ENCODE peak calls at places on chromosomes 16 and 17, in eight cellular contexts. One of them, this sample, is unnamed.

GRCh38 chr17:65092262-65092661 is 35.7 kb upstream of the GNA13 start:
- DNase-seq in CD4-positive, alpha-beta memory T cell: no peak
- DNase-seq in iris pigment epithelial cell: peak
- DNase-seq in activated T-cell treated with anti-CD3 and anti-CD28 coated beads, Interleukin-2, amount 50 U/mL, for 72 hours: no peak
- DNase-seq in NCI-H2029: no peak
- DNase-seq in adrenal gland: no peak
- DNase-seq in retina: no peak
- DNase-seq in stimulated activated CD4-positive, alpha-beta T cell treated with anti-CD3 and anti-CD28 coated beads, Interleukin-15, amount 100 ng/mL, for 1 hour: no peak
- DNase-seq in this sample: no peak

GRCh38 chr17:30433514-30433913 is 43.7 kb upstream of the GOSR1 start:
- DNase-seq in adrenal gland: peak
- DNase-seq in CD4-positive, alpha-beta memory T cell: no peak
- DNase-seq in NCI-H2029: peak
- DNase-seq in retina: no peak
- DNase-seq in iris pigment epithelial cell: peak
- DNase-seq in stimulated activated CD4-positive, alpha-beta T cell treated with anti-CD3 and anti-CD28 coated beads, Interleukin-15, amount 100 ng/mL, for 1 hour: no peak
- DNase-seq in activated T-cell treated with anti-CD3 and anti-CD28 coated beads, Interleukin-2, amount 50 U/mL, for 72 hours: no peak
- DNase-seq in this sample: no peak

GRCh38 chr16:89593841-89594240 is 18.3 kb downstream of the CPNE7 start:
- DNase-seq in iris pigment epithelial cell: no peak
- DNase-seq in NCI-H2029: no peak
- DNase-seq in activated T-cell treated with anti-CD3 and anti-CD28 coated beads, Interleukin-2, amount 50 U/mL, for 72 hours: no peak
- DNase-seq in retina: no peak
- DNase-seq in adrenal gland: no peak
- DNase-seq in CD4-positive, alpha-beta memory T cell: peak
- DNase-seq in stimulated activated CD4-positive, alpha-beta T cell treated with anti-CD3 and anti-CD28 coated beads, Interleukin-15, amount 100 ng/mL, for 1 hour: no peak
- DNase-seq in this sample: peak

GRCh38 chr17:31803494-31804213 is 55.4 kb downstream of the COPRS start:
- DNase-seq in activated T-cell treated with anti-CD3 and anti-CD28 coated beads, Interleukin-2, amount 50 U/mL, for 72 hours: no peak
- DNase-seq in retina: no peak
- DNase-seq in stimulated activated CD4-positive, alpha-beta T cell treated with anti-CD3 and anti-CD28 coated beads, Interleukin-15, amount 100 ng/mL, for 1 hour: no peak
- DNase-seq in NCI-H2029: peak
- DNase-seq in adrenal gland: no peak
- DNase-seq in CD4-positive, alpha-beta memory T cell: no peak
- DNase-seq in iris pigment epithelial cell: peak
- DNase-seq in this sample: no peak

GRCh38 chr17:1365445-1366039 is 34.5 kb downstream of the YWHAE start:
- DNase-seq in stimulated activated CD4-positive, alpha-beta T cell treated with anti-CD3 and anti-CD28 coated beads, Interleukin-15, amount 100 ng/mL, for 1 hour: no peak
- DNase-seq in activated T-cell treated with anti-CD3 and anti-CD28 coated beads, Interleukin-2, amount 50 U/mL, for 72 hours: peak
- DNase-seq in iris pigment epithelial cell: peak
- DNase-seq in NCI-H2029: peak
- DNase-seq in retina: peak
- DNase-seq in CD4-positive, alpha-beta memory T cell: peak
- DNase-seq in adrenal gland: peak
- DNase-seq in this sample: peak

GRCh38 chr17:11331790-11332526 is 90.9 kb downstream of the SHISA6 start:
- DNase-seq in CD4-positive, alpha-beta memory T cell: no peak
- DNase-seq in stimulated activated CD4-positive, alpha-beta T cell treated with anti-CD3 and anti-CD28 coated beads, Interleukin-15, amount 100 ng/mL, for 1 hour: no peak
- DNase-seq in iris pigment epithelial cell: no peak
- DNase-seq in NCI-H2029: no peak
- DNase-seq in activated T-cell treated with anti-CD3 and anti-CD28 coated beads, Interleukin-2, amount 50 U/mL, for 72 hours: no peak
- DNase-seq in adrenal gland: no peak
- DNase-seq in retina: no peak
- DNase-seq in this sample: no peak

GRCh38 chr16:54585094-54585493 is 298.5 kb upstream of the IRX3 start:
- DNase-seq in activated T-cell treated with anti-CD3 and anti-CD28 coated beads, Interleukin-2, amount 50 U/mL, for 72 hours: no peak
- DNase-seq in stimulated activated CD4-positive, alpha-beta T cell treated with anti-CD3 and anti-CD28 coated beads, Interleukin-15, amount 100 ng/mL, for 1 hour: no peak
- DNase-seq in retina: no peak
- DNase-seq in NCI-H2029: no peak
- DNase-seq in iris pigment epithelial cell: no peak
- DNase-seq in CD4-positive, alpha-beta memory T cell: no peak
- DNase-seq in adrenal gland: no peak
- DNase-seq in this sample: no peak

GRCh38 chr17:78428842-78429617 is 50.6 kb downstream of the PGS1 start:
- DNase-seq in iris pigment epithelial cell: no peak
- DNase-seq in CD4-positive, alpha-beta memory T cell: no peak
- DNase-seq in NCI-H2029: no peak
- DNase-seq in adrenal gland: no peak
- DNase-seq in activated T-cell treated with anti-CD3 and anti-CD28 coated beads, Interleukin-2, amount 50 U/mL, for 72 hours: no peak
- DNase-seq in retina: no peak
- DNase-seq in stimulated activated CD4-positive, alpha-beta T cell treated with anti-CD3 and anti-CD28 coated beads, Interleukin-15, amount 100 ng/mL, for 1 hour: no peak
- DNase-seq in this sample: no peak

GRCh38 chr16:84183911-84184310 is 2.9 kb downstream of the TAF1C start:
- DNase-seq in activated T-cell treated with anti-CD3 and anti-CD28 coated beads, Interleukin-2, amount 50 U/mL, for 72 hours: no peak
- DNase-seq in adrenal gland: no peak
- DNase-seq in stimulated activated CD4-positive, alpha-beta T cell treated with anti-CD3 and anti-CD28 coated beads, Interleukin-15, amount 100 ng/mL, for 1 hour: no peak
- DNase-seq in NCI-H2029: no peak
- DNase-seq in retina: no peak
- DNase-seq in CD4-positive, alpha-beta memory T cell: no peak
- DNase-seq in iris pigment epithelial cell: no peak
- DNase-seq in this sample: no peak

GRCh38 chr17:7428557-7428956 is at the start of gene SPEM3:
- DNase-seq in retina: no peak
- DNase-seq in stimulated activated CD4-positive, alpha-beta T cell treated with anti-CD3 and anti-CD28 coated beads, Interleukin-15, amount 100 ng/mL, for 1 hour: no peak
- DNase-seq in activated T-cell treated with anti-CD3 and anti-CD28 coated beads, Interleukin-2, amount 50 U/mL, for 72 hours: no peak
- DNase-seq in CD4-positive, alpha-beta memory T cell: no peak
- DNase-seq in iris pigment epithelial cell: no peak
- DNase-seq in NCI-H2029: no peak
- DNase-seq in adrenal gland: no peak
- DNase-seq in this sample: no peak

GRCh38 chr16:50530277-50531236 is 17.6 kb upstream of the NKD1 start:
- DNase-seq in retina: no peak
- DNase-seq in CD4-positive, alpha-beta memory T cell: no peak
- DNase-seq in stimulated activated CD4-positive, alpha-beta T cell treated with anti-CD3 and anti-CD28 coated beads, Interleukin-15, amount 100 ng/mL, for 1 hour: no peak
- DNase-seq in activated T-cell treated with anti-CD3 and anti-CD28 coated beads, Interleukin-2, amount 50 U/mL, for 72 hours: no peak
- DNase-seq in iris pigment epithelial cell: no peak
- DNase-seq in NCI-H2029: peak
- DNase-seq in adrenal gland: no peak
- DNase-seq in this sample: no peak

GRCh38 chr16:81987706-81988105 is 23.6 kb downstream of the SDR42E1 start:
- DNase-seq in stimulated activated CD4-positive, alpha-beta T cell treated with anti-CD3 and anti-CD28 coated beads, Interleukin-15, amount 100 ng/mL, for 1 hour: no peak
- DNase-seq in adrenal gland: no peak
- DNase-seq in CD4-positive, alpha-beta memory T cell: no peak
- DNase-seq in iris pigment epithelial cell: no peak
- DNase-seq in retina: no peak
- DNase-seq in NCI-H2029: no peak
- DNase-seq in activated T-cell treated with anti-CD3 and anti-CD28 coated beads, Interleukin-2, amount 50 U/mL, for 72 hours: no peak
- DNase-seq in this sample: no peak

GRCh38 chr16:10485698-10486382 is 94.6 kb downstream of the EMP2 start:
- DNase-seq in activated T-cell treated with anti-CD3 and anti-CD28 coated beads, Interleukin-2, amount 50 U/mL, for 72 hours: no peak
- DNase-seq in stimulated activated CD4-positive, alpha-beta T cell treated with anti-CD3 and anti-CD28 coated beads, Interleukin-15, amount 100 ng/mL, for 1 hour: no peak
- DNase-seq in CD4-positive, alpha-beta memory T cell: no peak
- DNase-seq in NCI-H2029: no peak
- DNase-seq in iris pigment epithelial cell: no peak
- DNase-seq in adrenal gland: no peak
- DNase-seq in retina: no peak
- DNase-seq in this sample: no peak

GRCh38 chr16:75758215-75758614 is 31.9 kb upstream of the CPHXL start:
- DNase-seq in retina: no peak
- DNase-seq in NCI-H2029: no peak
- DNase-seq in activated T-cell treated with anti-CD3 and anti-CD28 coated beads, Interleukin-2, amount 50 U/mL, for 72 hours: no peak
- DNase-seq in iris pigment epithelial cell: peak
- DNase-seq in stimulated activated CD4-positive, alpha-beta T cell treated with anti-CD3 and anti-CD28 coated beads, Interleukin-15, amount 100 ng/mL, for 1 hour: no peak
- DNase-seq in adrenal gland: no peak
- DNase-seq in CD4-positive, alpha-beta memory T cell: no peak
- DNase-seq in this sample: peak

GRCh38 chr16:88783391-88784073 is 1.5 kb downstream of the PIEZO1 start:
- DNase-seq in retina: no peak
- DNase-seq in stimulated activated CD4-positive, alpha-beta T cell treated with anti-CD3 and anti-CD28 coated beads, Interleukin-15, amount 100 ng/mL, for 1 hour: no peak
- DNase-seq in iris pigment epithelial cell: peak
- DNase-seq in adrenal gland: peak
- DNase-seq in CD4-positive, alpha-beta memory T cell: no peak
- DNase-seq in NCI-H2029: no peak
- DNase-seq in activated T-cell treated with anti-CD3 and anti-CD28 coated beads, Interleukin-2, amount 50 U/mL, for 72 hours: no peak
- DNase-seq in this sample: no peak

GRCh38 chr17:75755205-75755901 is 9.6 kb downstream of the GALK1 start:
- DNase-seq in activated T-cell treated with anti-CD3 and anti-CD28 coated beads, Interleukin-2, amount 50 U/mL, for 72 hours: no peak
- DNase-seq in iris pigment epithelial cell: no peak
- DNase-seq in retina: no peak
- DNase-seq in stimulated activated CD4-positive, alpha-beta T cell treated with anti-CD3 and anti-CD28 coated beads, Interleukin-15, amount 100 ng/mL, for 1 hour: no peak
- DNase-seq in CD4-positive, alpha-beta memory T cell: no peak
- DNase-seq in NCI-H2029: no peak
- DNase-seq in adrenal gland: no peak
- DNase-seq in this sample: no peak

GRCh38 chr17:4127555-4127954 is 15.3 kb downstream of the ZZEF1 start:
- DNase-seq in NCI-H2029: no peak
- DNase-seq in CD4-positive, alpha-beta memory T cell: no peak
- DNase-seq in iris pigment epithelial cell: peak
- DNase-seq in stimulated activated CD4-positive, alpha-beta T cell treated with anti-CD3 and anti-CD28 coated beads, Interleukin-15, amount 100 ng/mL, for 1 hour: no peak
- DNase-seq in activated T-cell treated with anti-CD3 and anti-CD28 coated beads, Interleukin-2, amount 50 U/mL, for 72 hours: no peak
- DNase-seq in adrenal gland: no peak
- DNase-seq in retina: no peak
- DNase-seq in this sample: no peak

GRCh38 chr17:56653877-56654276 is 60.4 kb downstream of the NOG start:
- DNase-seq in retina: no peak
- DNase-seq in stimulated activated CD4-positive, alpha-beta T cell treated with anti-CD3 and anti-CD28 coated beads, Interleukin-15, amount 100 ng/mL, for 1 hour: peak
- DNase-seq in activated T-cell treated with anti-CD3 and anti-CD28 coated beads, Interleukin-2, amount 50 U/mL, for 72 hours: peak
- DNase-seq in CD4-positive, alpha-beta memory T cell: peak
- DNase-seq in iris pigment epithelial cell: peak
- DNase-seq in adrenal gland: no peak
- DNase-seq in NCI-H2029: no peak
- DNase-seq in this sample: peak

GRCh38 chr17:60103957-60104356 is 25.2 kb upstream of the HEATR6 start:
- DNase-seq in iris pigment epithelial cell: no peak
- DNase-seq in retina: no peak
- DNase-seq in NCI-H2029: no peak
- DNase-seq in stimulated activated CD4-positive, alpha-beta T cell treated with anti-CD3 and anti-CD28 coated beads, Interleukin-15, amount 100 ng/mL, for 1 hour: no peak
- DNase-seq in activated T-cell treated with anti-CD3 and anti-CD28 coated beads, Interleukin-2, amount 50 U/mL, for 72 hours: no peak
- DNase-seq in CD4-positive, alpha-beta memory T cell: no peak
- DNase-seq in adrenal gland: no peak
- DNase-seq in this sample: no peak

GRCh38 chr16:50509521-50510341 is 38.5 kb upstream of the NKD1 start:
- DNase-seq in iris pigment epithelial cell: peak
- DNase-seq in activated T-cell treated with anti-CD3 and anti-CD28 coated beads, Interleukin-2, amount 50 U/mL, for 72 hours: peak
- DNase-seq in CD4-positive, alpha-beta memory T cell: peak
- DNase-seq in stimulated activated CD4-positive, alpha-beta T cell treated with anti-CD3 and anti-CD28 coated beads, Interleukin-15, amount 100 ng/mL, for 1 hour: peak
- DNase-seq in retina: peak
- DNase-seq in adrenal gland: peak
- DNase-seq in NCI-H2029: no peak
- DNase-seq in this sample: peak

GRCh38 chr17:49071106-49071505 is 61.5 kb upstream of the B4GALNT2 start:
- DNase-seq in stimulated activated CD4-positive, alpha-beta T cell treated with anti-CD3 and anti-CD28 coated beads, Interleukin-15, amount 100 ng/mL, for 1 hour: no peak
- DNase-seq in adrenal gland: no peak
- DNase-seq in activated T-cell treated with anti-CD3 and anti-CD28 coated beads, Interleukin-2, amount 50 U/mL, for 72 hours: no peak
- DNase-seq in retina: no peak
- DNase-seq in NCI-H2029: no peak
- DNase-seq in CD4-positive, alpha-beta memory T cell: no peak
- DNase-seq in iris pigment epithelial cell: peak
- DNase-seq in this sample: no peak

GRCh38 chr16:81885976-81886586 is 107.0 kb downstream of the PLCG2 start:
- DNase-seq in stimulated activated CD4-positive, alpha-beta T cell treated with anti-CD3 and anti-CD28 coated beads, Interleukin-15, amount 100 ng/mL, for 1 hour: no peak
- DNase-seq in activated T-cell treated with anti-CD3 and anti-CD28 coated beads, Interleukin-2, amount 50 U/mL, for 72 hours: peak
- DNase-seq in adrenal gland: peak
- DNase-seq in retina: no peak
- DNase-seq in iris pigment epithelial cell: peak
- DNase-seq in CD4-positive, alpha-beta memory T cell: no peak
- DNase-seq in NCI-H2029: no peak
- DNase-seq in this sample: peak

GRCh38 chr17:9367186-9367585 is 208.4 kb downstream of the STX8 start:
- DNase-seq in adrenal gland: peak
- DNase-seq in NCI-H2029: no peak
- DNase-seq in stimulated activated CD4-positive, alpha-beta T cell treated with anti-CD3 and anti-CD28 coated beads, Interleukin-15, amount 100 ng/mL, for 1 hour: no peak
- DNase-seq in iris pigment epithelial cell: no peak
- DNase-seq in CD4-positive, alpha-beta memory T cell: no peak
- DNase-seq in retina: no peak
- DNase-seq in activated T-cell treated with anti-CD3 and anti-CD28 coated beads, Interleukin-2, amount 50 U/mL, for 72 hours: no peak
- DNase-seq in this sample: no peak

GRCh38 chr17:48583708-48584582 is 5.8 kb upstream of the HOXB4 start:
- DNase-seq in adrenal gland: no peak
- DNase-seq in activated T-cell treated with anti-CD3 and anti-CD28 coated beads, Interleukin-2, amount 50 U/mL, for 72 hours: no peak
- DNase-seq in retina: no peak
- DNase-seq in stimulated activated CD4-positive, alpha-beta T cell treated with anti-CD3 and anti-CD28 coated beads, Interleukin-15, amount 100 ng/mL, for 1 hour: no peak
- DNase-seq in iris pigment epithelial cell: no peak
- DNase-seq in CD4-positive, alpha-beta memory T cell: no peak
- DNase-seq in NCI-H2029: no peak
- DNase-seq in this sample: no peak

GRCh38 chr16:1874854-1875253 is 2.9 kb upstream of the MEIOB start:
- DNase-seq in NCI-H2029: no peak
- DNase-seq in iris pigment epithelial cell: no peak
- DNase-seq in adrenal gland: no peak
- DNase-seq in stimulated activated CD4-positive, alpha-beta T cell treated with anti-CD3 and anti-CD28 coated beads, Interleukin-15, amount 100 ng/mL, for 1 hour: no peak
- DNase-seq in CD4-positive, alpha-beta memory T cell: no peak
- DNase-seq in activated T-cell treated with anti-CD3 and anti-CD28 coated beads, Interleukin-2, amount 50 U/mL, for 72 hours: no peak
- DNase-seq in retina: no peak
- DNase-seq in this sample: no peak

GRCh38 chr17:76363107-76363801 is 9.5 kb upstream of the PRPSAP1 start:
- DNase-seq in stimulated activated CD4-positive, alpha-beta T cell treated with anti-CD3 and anti-CD28 coated beads, Interleukin-15, amount 100 ng/mL, for 1 hour: no peak
- DNase-seq in CD4-positive, alpha-beta memory T cell: no peak
- DNase-seq in retina: no peak
- DNase-seq in activated T-cell treated with anti-CD3 and anti-CD28 coated beads, Interleukin-2, amount 50 U/mL, for 72 hours: no peak
- DNase-seq in iris pigment epithelial cell: no peak
- DNase-seq in adrenal gland: no peak
- DNase-seq in NCI-H2029: no peak
- DNase-seq in this sample: no peak

GRCh38 chr16:81808933-81809480 is 29.9 kb downstream of the PLCG2 start:
- DNase-seq in NCI-H2029: no peak
- DNase-seq in adrenal gland: no peak
- DNase-seq in retina: no peak
- DNase-seq in stimulated activated CD4-positive, alpha-beta T cell treated with anti-CD3 and anti-CD28 coated beads, Interleukin-15, amount 100 ng/mL, for 1 hour: no peak
- DNase-seq in CD4-positive, alpha-beta memory T cell: no peak
- DNase-seq in iris pigment epithelial cell: no peak
- DNase-seq in activated T-cell treated with anti-CD3 and anti-CD28 coated beads, Interleukin-2, amount 50 U/mL, for 72 hours: peak
- DNase-seq in this sample: peak

GRCh38 chr16:66612422-66612821 is 7.9 kb downstream of the CMTM3 start:
- DNase-seq in CD4-positive, alpha-beta memory T cell: no peak
- DNase-seq in retina: no peak
- DNase-seq in iris pigment epithelial cell: no peak
- DNase-seq in NCI-H2029: no peak
- DNase-seq in adrenal gland: no peak
- DNase-seq in activated T-cell treated with anti-CD3 and anti-CD28 coated beads, Interleukin-2, amount 50 U/mL, for 72 hours: no peak
- DNase-seq in stimulated activated CD4-positive, alpha-beta T cell treated with anti-CD3 and anti-CD28 coated beads, Interleukin-15, amount 100 ng/mL, for 1 hour: no peak
- DNase-seq in this sample: no peak

GRCh38 chr17:77233635-77234334 is 93.0 kb downstream of the SEC14L1 start:
- DNase-seq in retina: no peak
- DNase-seq in activated T-cell treated with anti-CD3 and anti-CD28 coated beads, Interleukin-2, amount 50 U/mL, for 72 hours: peak
- DNase-seq in stimulated activated CD4-positive, alpha-beta T cell treated with anti-CD3 and anti-CD28 coated beads, Interleukin-15, amount 100 ng/mL, for 1 hour: no peak
- DNase-seq in iris pigment epithelial cell: peak
- DNase-seq in NCI-H2029: no peak
- DNase-seq in CD4-positive, alpha-beta memory T cell: no peak
- DNase-seq in adrenal gland: peak
- DNase-seq in this sample: peak

GRCh38 chr17:80071116-80071980 is 30.0 kb upstream of the GAA start:
- DNase-seq in CD4-positive, alpha-beta memory T cell: no peak
- DNase-seq in stimulated activated CD4-positive, alpha-beta T cell treated with anti-CD3 and anti-CD28 coated beads, Interleukin-15, amount 100 ng/mL, for 1 hour: no peak
- DNase-seq in iris pigment epithelial cell: peak
- DNase-seq in retina: no peak
- DNase-seq in activated T-cell treated with anti-CD3 and anti-CD28 coated beads, Interleukin-2, amount 50 U/mL, for 72 hours: no peak
- DNase-seq in NCI-H2029: peak
- DNase-seq in adrenal gland: peak
- DNase-seq in this sample: no peak

GRCh38 chr16:88345031-88345942 is 37.5 kb upstream of the ZNF469 start:
- DNase-seq in NCI-H2029: no peak
- DNase-seq in activated T-cell treated with anti-CD3 and anti-CD28 coated beads, Interleukin-2, amount 50 U/mL, for 72 hours: no peak
- DNase-seq in iris pigment epithelial cell: no peak
- DNase-seq in CD4-positive, alpha-beta memory T cell: no peak
- DNase-seq in adrenal gland: no peak
- DNase-seq in retina: no peak
- DNase-seq in stimulated activated CD4-positive, alpha-beta T cell treated with anti-CD3 and anti-CD28 coated beads, Interleukin-15, amount 100 ng/mL, for 1 hour: no peak
- DNase-seq in this sample: no peak

GRCh38 chr16:4624827-4625616 is 396 bp downstream of the MGRN1 start:
- DNase-seq in iris pigment epithelial cell: peak
- DNase-seq in NCI-H2029: no peak
- DNase-seq in adrenal gland: peak
- DNase-seq in retina: peak
- DNase-seq in stimulated activated CD4-positive, alpha-beta T cell treated with anti-CD3 and anti-CD28 coated beads, Interleukin-15, amount 100 ng/mL, for 1 hour: peak
- DNase-seq in CD4-positive, alpha-beta memory T cell: peak
- DNase-seq in activated T-cell treated with anti-CD3 and anti-CD28 coated beads, Interleukin-2, amount 50 U/mL, for 72 hours: peak
- DNase-seq in this sample: peak

GRCh38 chr16:86508947-86509758 is 1.2 kb upstream of the FOXF1 start:
- DNase-seq in CD4-positive, alpha-beta memory T cell: no peak
- DNase-seq in iris pigment epithelial cell: peak
- DNase-seq in stimulated activated CD4-positive, alpha-beta T cell treated with anti-CD3 and anti-CD28 coated beads, Interleukin-15, amount 100 ng/mL, for 1 hour: no peak
- DNase-seq in activated T-cell treated with anti-CD3 and anti-CD28 coated beads, Interleukin-2, amount 50 U/mL, for 72 hours: peak
- DNase-seq in retina: peak
- DNase-seq in NCI-H2029: no peak
- DNase-seq in adrenal gland: peak
- DNase-seq in this sample: no peak

GRCh38 chr17:614637-615546 is 99.7 kb downstream of the VPS53 start:
- DNase-seq in CD4-positive, alpha-beta memory T cell: no peak
- DNase-seq in iris pigment epithelial cell: peak
- DNase-seq in stimulated activated CD4-positive, alpha-beta T cell treated with anti-CD3 and anti-CD28 coated beads, Interleukin-15, amount 100 ng/mL, for 1 hour: no peak
- DNase-seq in NCI-H2029: no peak
- DNase-seq in retina: no peak
- DNase-seq in adrenal gland: peak
- DNase-seq in activated T-cell treated with anti-CD3 and anti-CD28 coated beads, Interleukin-2, amount 50 U/mL, for 72 hours: no peak
- DNase-seq in this sample: no peak